ENCODE peak calls at places on chromosomes 1 and 21, in nine cellular contexts. T is cardiac fibroblast; F is astrocyte of the cerebellum; C is iPS-NIHi11; R is heart left ventricle; L is GM13976; W is T1000; V is stimulated activated CD4-positive, alpha-beta T cell treated with anti-CD3 and anti-CD28 coated beads, Interleukin-12 subunit alpha, Interleukin-12 subunit beta, amount 100 ng/mL, for 48 hours; Y is CD14-positive monocyte. G is an unnamed sample.

GRCh38 chr1:205500240-205501218 is 3.9 kb upstream of the CDK18 start:
- DNase-seq in T (peak), F (no peak), C (no peak), R (peak), L (no peak), W (no peak), V (no peak), Y (no peak), G (peak)

GRCh38 chr1:194331758-194332157 is 1145.3 kb upstream of the B3GALT2 start:
- DNase-seq in T (no peak), F (no peak), C (no peak), R (no peak), L (no peak), W (no peak), V (no peak), Y (no peak), G (no peak)

GRCh38 chr1:24483441-24483840 is 19.2 kb upstream of the RCAN3 start:
- DNase-seq in T (no peak), F (no peak), C (no peak), R (no peak), L (no peak), W (no peak), V (no peak), Y (no peak), G (no peak)

GRCh38 chr21:17727361-17727760 is 91.8 kb downstream of the C21orf91 start:
- DNase-seq in T (no peak), F (no peak), C (no peak), R (no peak), L (no peak), W (no peak), V (no peak), Y (no peak), G (no peak)

GRCh38 chr1:245212221-245212710 is 57.5 kb downstream of the KIF26B start:
- DNase-seq in T (no peak), F (no peak), C (no peak), R (no peak), L (no peak), W (no peak), V (no peak), Y (no peak), G (no peak)

GRCh38 chr1:214123061-214123784 is 135.4 kb downstream of the PROX1 start:
- DNase-seq in T (peak), F (peak), C (peak), R (no peak), L (peak), W (peak), V (no peak), Y (no peak), G (peak)

GRCh38 chr21:30979054-30979453 is 59.2 kb downstream of the KRTAP19-8 start:
- DNase-seq in T (no peak), F (no peak), C (no peak), R (no peak), L (no peak), W (no peak), V (no peak), Y (no peak), G (no peak)

GRCh38 chr21:17829472-17829871 is 10.3 kb upstream of the C21orf91 start:
- DNase-seq in T (peak), F (no peak), C (no peak), R (no peak), L (no peak), W (no peak), V (no peak), Y (no peak), G (no peak)

GRCh38 chr1:89759036-89759435 is 61.8 kb upstream of the LRRC8D start:
- DNase-seq in T (no peak), F (no peak), C (no peak), R (no peak), L (no peak), W (no peak), V (no peak), Y (no peak), G (no peak)

GRCh38 chr1:32538887-32539583 is at the start of gene ZBTB8A:
- DNase-seq in T (peak), F (peak), C (peak), R (no peak), L (no peak), W (peak), V (no peak), Y (no peak), G (peak)

GRCh38 chr21:36395353-36396111 is 10.3 kb downstream of the CHAF1B start:
- DNase-seq in T (no peak), F (no peak), C (no peak), R (no peak), L (no peak), W (no peak), V (no peak), Y (no peak), G (no peak)

GRCh38 chr1:215600258-215600792 is 33.2 kb downstream of the KCTD3 start:
- DNase-seq in T (no peak), F (no peak), C (no peak), R (no peak), L (no peak), W (no peak), V (no peak), Y (no peak), G (no peak)

GRCh38 chr1:158901623-158902022 is 29.7 kb upstream of the PYHIN1 start:
- DNase-seq in T (no peak), F (no peak), C (no peak), R (no peak), L (no peak), W (no peak), V (no peak), Y (no peak), G (no peak)

GRCh38 chr1:7810395-7810794 is 26.3 kb downstream of the PER3 start:
- DNase-seq in T (peak), F (peak), C (no peak), R (no peak), L (no peak), W (peak), V (no peak), Y (peak), G (peak)

GRCh38 chr1:111736548-111737215 is 2.5 kb downstream of the INKA2 start:
- DNase-seq in T (peak), F (no peak), C (no peak), R (peak), L (no peak), W (no peak), V (no peak), Y (no peak), G (no peak)

GRCh38 chr1:29633784-29634183 is 397.5 kb downstream of the PTPRU start:
- DNase-seq in T (no peak), F (no peak), C (no peak), R (no peak), L (no peak), W (no peak), V (no peak), Y (no peak), G (no peak)

GRCh38 chr1:228014235-228014930 is 7.6 kb downstream of the WNT3A start:
- DNase-seq in T (peak), F (peak), C (no peak), R (peak), L (peak), W (no peak), V (no peak), Y (no peak), G (peak)

GRCh38 chr1:234602334-234603220 is 7.4 kb downstream of the IRF2BP2 start:
- DNase-seq in T (peak), F (peak), C (no peak), R (no peak), L (no peak), W (peak), V (no peak), Y (peak), G (peak)